ENCODE peak calls at places on chromosomes 13 and 19, in four cellular contexts. One of them, this sample, is unnamed.

GRCh38 chr19:4352701-4353121 is 9.3 kb downstream of the MPND start:
- DNase-seq in stimulated activated CD8-positive, alpha-beta memory T cell treated with anti-CD3 and anti-CD28 coated beads, Interleukin-2, amount 100 ng/mL, for 1 hour: no peak
- DNase-seq in NCI-H187 treated with DMSO at 0.1 percent for 48 hours: no peak
- DNase-seq in HT-29: peak; percentile 54
- DNase-seq in this sample: no peak

GRCh38 chr13:112822851-112823250 is 133.0 kb downstream of the ATP11A start:
- DNase-seq in HT-29: no peak
- DNase-seq in stimulated activated CD8-positive, alpha-beta memory T cell treated with anti-CD3 and anti-CD28 coated beads, Interleukin-2, amount 100 ng/mL, for 1 hour: no peak
- DNase-seq in NCI-H187 treated with DMSO at 0.1 percent for 48 hours: no peak
- DNase-seq in this sample: no peak

GRCh38 chr13:59373341-59373740 is 790.4 kb downstream of the DIAPH3 start:
- DNase-seq in stimulated activated CD8-positive, alpha-beta memory T cell treated with anti-CD3 and anti-CD28 coated beads, Interleukin-2, amount 100 ng/mL, for 1 hour: no peak
- DNase-seq in HT-29: no peak
- DNase-seq in NCI-H187 treated with DMSO at 0.1 percent for 48 hours: no peak
- DNase-seq in this sample: no peak

GRCh38 chr19:54955356-54955755 is 8.0 kb upstream of the NLRP7 start:
- DNase-seq in HT-29: no peak
- DNase-seq in stimulated activated CD8-positive, alpha-beta memory T cell treated with anti-CD3 and anti-CD28 coated beads, Interleukin-2, amount 100 ng/mL, for 1 hour: no peak
- DNase-seq in NCI-H187 treated with DMSO at 0.1 percent for 48 hours: no peak
- DNase-seq in this sample: no peak

GRCh38 chr19:40811478-40812341 is 12.7 kb downstream of the EGLN2 start:
- DNase-seq in NCI-H187 treated with DMSO at 0.1 percent for 48 hours: no peak
- DNase-seq in stimulated activated CD8-positive, alpha-beta memory T cell treated with anti-CD3 and anti-CD28 coated beads, Interleukin-2, amount 100 ng/mL, for 1 hour: no peak
- DNase-seq in HT-29: no peak
- DNase-seq in this sample: no peak

GRCh38 chr19:13154241-13154778 is 4.1 kb downstream of the IER2 start:
- DNase-seq in NCI-H187 treated with DMSO at 0.1 percent for 48 hours: no peak
- DNase-seq in stimulated activated CD8-positive, alpha-beta memory T cell treated with anti-CD3 and anti-CD28 coated beads, Interleukin-2, amount 100 ng/mL, for 1 hour: no peak
- DNase-seq in HT-29: peak; percentile 35
- DNase-seq in this sample: no peak

GRCh38 chr19:40143612-40144011 is 47.6 kb upstream of the MAP3K10 start:
- DNase-seq in stimulated activated CD8-positive, alpha-beta memory T cell treated with anti-CD3 and anti-CD28 coated beads, Interleukin-2, amount 100 ng/mL, for 1 hour: peak; percentile 14
- DNase-seq in HT-29: no peak
- DNase-seq in NCI-H187 treated with DMSO at 0.1 percent for 48 hours: no peak
- DNase-seq in this sample: no peak

GRCh38 chr19:50025794-50026549 is at the start of gene ZNF473:
- DNase-seq in stimulated activated CD8-positive, alpha-beta memory T cell treated with anti-CD3 and anti-CD28 coated beads, Interleukin-2, amount 100 ng/mL, for 1 hour: peak; percentile 84
- DNase-seq in NCI-H187 treated with DMSO at 0.1 percent for 48 hours: peak; percentile 94
- DNase-seq in HT-29: peak; percentile 100
- DNase-seq in this sample: peak; percentile 82

GRCh38 chr19:56712609-56713008 is 41.1 kb upstream of the ZNF835 start:
- DNase-seq in NCI-H187 treated with DMSO at 0.1 percent for 48 hours: no peak
- DNase-seq in stimulated activated CD8-positive, alpha-beta memory T cell treated with anti-CD3 and anti-CD28 coated beads, Interleukin-2, amount 100 ng/mL, for 1 hour: no peak
- DNase-seq in HT-29: no peak
- DNase-seq in this sample: no peak

GRCh38 chr13:46124531-46124966 is 19.7 kb upstream of the CPB2 start:
- DNase-seq in HT-29: no peak
- DNase-seq in stimulated activated CD8-positive, alpha-beta memory T cell treated with anti-CD3 and anti-CD28 coated beads, Interleukin-2, amount 100 ng/mL, for 1 hour: no peak
- DNase-seq in NCI-H187 treated with DMSO at 0.1 percent for 48 hours: no peak
- DNase-seq in this sample: no peak

GRCh38 chr13:106418556-106418955 is 116.9 kb downstream of the EFNB2 start:
- DNase-seq in stimulated activated CD8-positive, alpha-beta memory T cell treated with anti-CD3 and anti-CD28 coated beads, Interleukin-2, amount 100 ng/mL, for 1 hour: no peak
- DNase-seq in HT-29: no peak
- DNase-seq in NCI-H187 treated with DMSO at 0.1 percent for 48 hours: no peak
- DNase-seq in this sample: no peak

GRCh38 chr13:110137677-110138008 is 169.3 kb downstream of the COL4A1 start:
- DNase-seq in stimulated activated CD8-positive, alpha-beta memory T cell treated with anti-CD3 and anti-CD28 coated beads, Interleukin-2, amount 100 ng/mL, for 1 hour: no peak
- DNase-seq in HT-29: peak; percentile 79
- DNase-seq in NCI-H187 treated with DMSO at 0.1 percent for 48 hours: peak; percentile 56
- DNase-seq in this sample: peak; percentile 26

GRCh38 chr19:43465468-43466120 is at the start of gene LYPD3:
- DNase-seq in NCI-H187 treated with DMSO at 0.1 percent for 48 hours: no peak
- DNase-seq in HT-29: peak; percentile 45
- DNase-seq in stimulated activated CD8-positive, alpha-beta memory T cell treated with anti-CD3 and anti-CD28 coated beads, Interleukin-2, amount 100 ng/mL, for 1 hour: no peak
- DNase-seq in this sample: peak; percentile 19

GRCh38 chr13:102779426-102780159 is 6.0 kb upstream of the TEX30 start:
- DNase-seq in HT-29: no peak
- DNase-seq in stimulated activated CD8-positive, alpha-beta memory T cell treated with anti-CD3 and anti-CD28 coated beads, Interleukin-2, amount 100 ng/mL, for 1 hour: no peak
- DNase-seq in NCI-H187 treated with DMSO at 0.1 percent for 48 hours: no peak
- DNase-seq in this sample: no peak

GRCh38 chr19:52297601-52298358 is 811 bp downstream of the ZNF480 start:
- DNase-seq in HT-29: no peak
- DNase-seq in NCI-H187 treated with DMSO at 0.1 percent for 48 hours: no peak
- DNase-seq in stimulated activated CD8-positive, alpha-beta memory T cell treated with anti-CD3 and anti-CD28 coated beads, Interleukin-2, amount 100 ng/mL, for 1 hour: no peak
- DNase-seq in this sample: no peak

GRCh38 chr13:103238441-103238840 is 172.2 kb upstream of the SLC10A2 start:
- DNase-seq in NCI-H187 treated with DMSO at 0.1 percent for 48 hours: no peak
- DNase-seq in stimulated activated CD8-positive, alpha-beta memory T cell treated with anti-CD3 and anti-CD28 coated beads, Interleukin-2, amount 100 ng/mL, for 1 hour: no peak
- DNase-seq in HT-29: no peak
- DNase-seq in this sample: no peak

GRCh38 chr13:33186851-33187250 is 98.7 kb downstream of the STARD13 start:
- DNase-seq in HT-29: no peak
- DNase-seq in NCI-H187 treated with DMSO at 0.1 percent for 48 hours: no peak
- DNase-seq in stimulated activated CD8-positive, alpha-beta memory T cell treated with anti-CD3 and anti-CD28 coated beads, Interleukin-2, amount 100 ng/mL, for 1 hour: no peak
- DNase-seq in this sample: peak; percentile 63

GRCh38 chr13:107069107-107069776 is 501.3 kb upstream of the ARGLU1 start:
- DNase-seq in HT-29: peak; percentile 8
- DNase-seq in stimulated activated CD8-positive, alpha-beta memory T cell treated with anti-CD3 and anti-CD28 coated beads, Interleukin-2, amount 100 ng/mL, for 1 hour: no peak
- DNase-seq in NCI-H187 treated with DMSO at 0.1 percent for 48 hours: no peak
- DNase-seq in this sample: no peak

GRCh38 chr13:51601601-51602348 is 17.5 kb downstream of the WDFY2 start:
- DNase-seq in stimulated activated CD8-positive, alpha-beta memory T cell treated with anti-CD3 and anti-CD28 coated beads, Interleukin-2, amount 100 ng/mL, for 1 hour: no peak
- DNase-seq in HT-29: peak; percentile 82
- DNase-seq in NCI-H187 treated with DMSO at 0.1 percent for 48 hours: no peak
- DNase-seq in this sample: no peak

GRCh38 chr13:23386533-23386932 is 47.0 kb downstream of the SACS start:
- DNase-seq in HT-29: no peak
- DNase-seq in NCI-H187 treated with DMSO at 0.1 percent for 48 hours: no peak
- DNase-seq in stimulated activated CD8-positive, alpha-beta memory T cell treated with anti-CD3 and anti-CD28 coated beads, Interleukin-2, amount 100 ng/mL, for 1 hour: no peak
- DNase-seq in this sample: no peak

GRCh38 chr19:47188507-47189033 is 42.4 kb downstream of the BBC3 start:
- DNase-seq in HT-29: peak; percentile 50
- DNase-seq in NCI-H187 treated with DMSO at 0.1 percent for 48 hours: no peak
- DNase-seq in stimulated activated CD8-positive, alpha-beta memory T cell treated with anti-CD3 and anti-CD28 coated beads, Interleukin-2, amount 100 ng/mL, for 1 hour: no peak
- DNase-seq in this sample: no peak

GRCh38 chr19:13953021-13953531 is 767 bp downstream of the DCAF15 start:
- DNase-seq in NCI-H187 treated with DMSO at 0.1 percent for 48 hours: no peak
- DNase-seq in HT-29: peak; percentile 31
- DNase-seq in stimulated activated CD8-positive, alpha-beta memory T cell treated with anti-CD3 and anti-CD28 coated beads, Interleukin-2, amount 100 ng/mL, for 1 hour: no peak
- DNase-seq in this sample: no peak

GRCh38 chr19:56080669-56081401 is 40.3 kb downstream of the ZNF787 start:
- DNase-seq in HT-29: peak; percentile 91
- DNase-seq in NCI-H187 treated with DMSO at 0.1 percent for 48 hours: no peak
- DNase-seq in stimulated activated CD8-positive, alpha-beta memory T cell treated with anti-CD3 and anti-CD28 coated beads, Interleukin-2, amount 100 ng/mL, for 1 hour: peak; percentile 48
- DNase-seq in this sample: no peak

GRCh38 chr13:104571161-104571889 is 1505.1 kb upstream of the SLC10A2 start:
- DNase-seq in NCI-H187 treated with DMSO at 0.1 percent for 48 hours: no peak
- DNase-seq in HT-29: peak; percentile 90
- DNase-seq in stimulated activated CD8-positive, alpha-beta memory T cell treated with anti-CD3 and anti-CD28 coated beads, Interleukin-2, amount 100 ng/mL, for 1 hour: no peak
- DNase-seq in this sample: peak; percentile 90

GRCh38 chr13:98313023-98313937 is 136.2 kb upstream of the RNF113B start:
- DNase-seq in stimulated activated CD8-positive, alpha-beta memory T cell treated with anti-CD3 and anti-CD28 coated beads, Interleukin-2, amount 100 ng/mL, for 1 hour: no peak
- DNase-seq in HT-29: peak; percentile 89
- DNase-seq in NCI-H187 treated with DMSO at 0.1 percent for 48 hours: no peak
- DNase-seq in this sample: no peak

GRCh38 chr19:33268162-33268991 is 34.0 kb downstream of the CEBPA start:
- DNase-seq in NCI-H187 treated with DMSO at 0.1 percent for 48 hours: no peak
- DNase-seq in stimulated activated CD8-positive, alpha-beta memory T cell treated with anti-CD3 and anti-CD28 coated beads, Interleukin-2, amount 100 ng/mL, for 1 hour: no peak
- DNase-seq in HT-29: no peak
- DNase-seq in this sample: no peak

GRCh38 chr13:41284512-41285288 is 21.3 kb upstream of the MTRF1 start:
- DNase-seq in stimulated activated CD8-positive, alpha-beta memory T cell treated with anti-CD3 and anti-CD28 coated beads, Interleukin-2, amount 100 ng/mL, for 1 hour: no peak
- DNase-seq in NCI-H187 treated with DMSO at 0.1 percent for 48 hours: no peak
- DNase-seq in HT-29: peak; percentile 77
- DNase-seq in this sample: peak; percentile 39

GRCh38 chr19:39304185-39304513 is 7.9 kb downstream of the IFNL1 start:
- DNase-seq in stimulated activated CD8-positive, alpha-beta memory T cell treated with anti-CD3 and anti-CD28 coated beads, Interleukin-2, amount 100 ng/mL, for 1 hour: no peak
- DNase-seq in NCI-H187 treated with DMSO at 0.1 percent for 48 hours: no peak
- DNase-seq in HT-29: no peak
- DNase-seq in this sample: no peak

GRCh38 chr13:67048084-67048792 is 181.9 kb downstream of the PCDH9 start:
- DNase-seq in stimulated activated CD8-positive, alpha-beta memory T cell treated with anti-CD3 and anti-CD28 coated beads, Interleukin-2, amount 100 ng/mL, for 1 hour: no peak
- DNase-seq in NCI-H187 treated with DMSO at 0.1 percent for 48 hours: peak; percentile 17
- DNase-seq in HT-29: no peak
- DNase-seq in this sample: peak; percentile 47

GRCh38 chr13:98372886-98373285 is 195.8 kb upstream of the RNF113B start:
- DNase-seq in HT-29: no peak
- DNase-seq in NCI-H187 treated with DMSO at 0.1 percent for 48 hours: peak; percentile 37
- DNase-seq in stimulated activated CD8-positive, alpha-beta memory T cell treated with anti-CD3 and anti-CD28 coated beads, Interleukin-2, amount 100 ng/mL, for 1 hour: no peak
- DNase-seq in this sample: peak; percentile 45

This sample was measured in kidney epithelial cell.